ENCODE peak calls at places on chromosomes 7 and 10, in five cellular contexts. A is neuronal stem cell, R is H1, U is mesenchymal stem cell, K is trophoblast cell. H is an unnamed sample.

GRCh38 chr10:69679736-69680135 is 49.7 kb downstream of the FAM241B start:
- DNase-seq in U (no peak), R (no peak), K (no peak), A (no peak), H (no peak)

GRCh38 chr10:88233870-88234269 is 349.2 kb downstream of the RNLS start:
- DNase-seq in U (no peak), A (no peak), R (no peak), K (no peak), H (no peak)

GRCh38 chr7:12951397-12951801 is 264.0 kb downstream of the ARL4A start:
- DNase-seq in A (no peak), R (no peak), U (peak; percentile 78), K (no peak), H (no peak)

GRCh38 chr10:36802523-36803153 is 322.8 kb upstream of the ANKRD30A start:
- DNase-seq in R (no peak), U (peak; percentile 1), K (peak; percentile 26), A (no peak), H (no peak)

GRCh38 chr10:14039968-14040668 is 290.6 kb downstream of the FRMD4A start:
- DNase-seq in K (peak; percentile 73), A (no peak), R (no peak), U (peak; percentile 77), H (no peak)

GRCh38 chr10:85548038-85548437 is 818.6 kb downstream of the GRID1 start:
- DNase-seq in A (peak; percentile 35), K (peak; percentile 17), R (no peak), U (peak; percentile 76), H (no peak)

GRCh38 chr7:351681-352480 is 61.9 kb downstream of the FOXL3 start:
- DNase-seq in K (no peak), A (no peak), R (no peak), U (no peak), H (no peak)

GRCh38 chr7:138465046-138465445 is 5.0 kb downstream of the TRIM24 start:
- DNase-seq in K (no peak), A (no peak), R (no peak), U (no peak), H (no peak)

GRCh38 chr10:105068497-105068896 is 427.4 kb downstream of the SORCS3 start:
- DNase-seq in K (no peak), A (no peak), R (no peak), U (no peak), H (no peak)

GRCh38 chr7:69285856-69286255 is 312.4 kb upstream of the AUTS2 start:
- DNase-seq in K (no peak), U (no peak), A (no peak), R (no peak), H (no peak)

GRCh38 chr7:30437823-30438574 is 40.6 kb downstream of the NOD1 start:
- DNase-seq in K (no peak), A (no peak), R (no peak), U (no peak), H (no peak)

GRCh38 chr7:16755397-16755796 is 1.8 kb downstream of the TSPAN13 start:
- DNase-seq in A (no peak), K (no peak), U (peak; percentile 11), R (no peak), H (no peak)

GRCh38 chr7:103762907-103763306 is 226.6 kb downstream of the RELN start:
- DNase-seq in K (no peak), A (no peak), U (no peak), R (no peak), H (no peak)

GRCh38 chr7:18459846-18460245 is 35.7 kb upstream of the HDAC9 start:
- DNase-seq in K (no peak), A (no peak), U (no peak), R (no peak), H (no peak)

GRCh38 chr10:59181668-59182067 is 5.2 kb downstream of the PHYHIPL start:
- DNase-seq in K (peak; percentile 28), A (peak; percentile 42), R (no peak), U (peak; percentile 54), H (peak; percentile 25)

GRCh38 chr7:131945313-131945831 is 388.9 kb upstream of the PODXL start:
- DNase-seq in A (peak; percentile 74), R (peak; percentile 46), U (peak; percentile 34), K (peak; percentile 64), H (peak; percentile 83)

GRCh38 chr7:48710995-48711394 is 213.4 kb upstream of the CDC14C start:
- DNase-seq in K (no peak), U (no peak), R (no peak), A (no peak), H (no peak)

GRCh38 chr7:109003742-109004141 is 434.1 kb downstream of the DNAJB9 start:
- DNase-seq in R (peak; percentile 7), A (no peak), K (peak; percentile 2), U (peak; percentile 54), H (no peak)

GRCh38 chr7:98774893-98775292 is 94.9 kb downstream of the TMEM130 start:
- DNase-seq in A (no peak), K (no peak), U (no peak), R (no peak), H (no peak)

GRCh38 chr10:35705671-35706070 is 63.6 kb upstream of the FZD8 start:
- DNase-seq in R (no peak), U (no peak), K (peak; percentile 75), A (no peak), H (no peak)

GRCh38 chr7:99374121-99375064 is at the start of gene ARPC1B:
- DNase-seq in R (no peak), K (peak; percentile 80), U (peak; percentile 76), A (peak; percentile 67), H (peak; percentile 85)

GRCh38 chr10:73253226-73253557 is 748 bp upstream of the MRPS16 start:
- DNase-seq in R (no peak), U (no peak), K (no peak), A (no peak), H (no peak)

GRCh38 chr10:44118500-44118899 is 266.4 kb downstream of the CXCL12 start:
- DNase-seq in K (no peak), R (no peak), A (no peak), U (no peak), H (no peak)

GRCh38 chr7:135361788-135362187 is 128.2 kb downstream of the STRA8 start:
- DNase-seq in U (no peak), A (no peak), R (no peak), K (no peak), H (no peak)

GRCh38 chr7:157077986-157078644 is 60.6 kb upstream of the UBE3C start:
- DNase-seq in K (no peak), U (no peak), R (no peak), A (no peak), H (peak; percentile 60)

GRCh38 chr10:100779329-100779728 is 33.9 kb downstream of the PAX2 start:
- DNase-seq in A (no peak), K (no peak), U (no peak), R (no peak), H (no peak)

GRCh38 chr10:60663850-60664249 is 114.4 kb upstream of the CDK1 start:
- DNase-seq in K (no peak), U (no peak), R (no peak), A (no peak), H (no peak)

GRCh38 chr7:29196191-29196590 is 1.6 kb downstream of the CHN2 start:
- DNase-seq in U (no peak), K (no peak), R (no peak), A (no peak), H (no peak)

GRCh38 chr10:128160335-128160734 is 34.1 kb upstream of the MKI67 start:
- DNase-seq in U (no peak), R (no peak), K (no peak), A (no peak), H (no peak)

GRCh38 chr10:19828278-19829049 is 12.2 kb downstream of the PLXDC2 start:
- DNase-seq in U (no peak), R (no peak), K (no peak), A (no peak), H (peak; percentile 45)

GRCh38 chr10:19824397-19825342 is 8.4 kb downstream of the PLXDC2 start:
- DNase-seq in U (no peak), A (no peak), K (no peak), R (no peak), H (no peak)

GRCh38 chr10:19826712-19827111 is 10.5 kb downstream of the PLXDC2 start:
- DNase-seq in A (no peak), K (no peak), U (peak; percentile 87), R (no peak), H (no peak)

GRCh38 chr10:19825690-19826089 is 9.5 kb downstream of the PLXDC2 start:
- DNase-seq in K (no peak), A (no peak), R (no peak), U (no peak), H (no peak)
- H3K4me1 ChIP-seq in K (peaks cover 6% of the 10 kb centered on the region), A (peaks cover 5% of the 10 kb centered on the region), R (peaks cover 17% of the 10 kb centered on the region), U (no peaks in the 10 kb centered on the region), H (peaks cover 7% of the 10 kb centered on the region)

DNA sequence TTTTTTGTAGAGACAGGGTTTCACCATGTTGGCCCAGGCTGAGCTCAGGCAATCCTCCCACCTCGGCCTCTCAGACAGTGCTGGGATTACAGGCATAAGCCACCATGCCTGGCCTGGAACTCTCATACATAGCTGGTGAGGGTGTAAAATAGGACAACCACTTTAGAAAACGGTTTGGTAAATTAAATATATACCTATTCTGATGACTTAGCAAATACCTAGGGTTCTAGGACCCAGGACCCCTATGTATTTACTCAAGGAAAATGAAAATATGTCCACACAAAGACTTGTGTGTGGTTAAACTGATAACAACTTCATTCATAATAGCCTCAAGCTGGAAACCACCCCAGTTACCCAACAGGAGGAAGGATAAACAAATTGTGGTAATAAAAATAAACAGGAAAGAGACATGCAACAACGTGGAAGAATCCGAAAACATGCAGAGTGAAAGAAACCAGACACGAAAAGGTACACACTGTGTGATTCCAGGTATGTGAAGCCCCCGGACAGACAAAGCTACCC is 52.7 kb downstream of the CARD11 start:
- DNase-seq in U (peak; percentile 46), K (no peak), R (no peak), A (no peak), H (no peak)
- H2BK12ac ChIP-seq in U (no peak overlapping the region), K (no peak overlapping the region), R (no peak overlapping the region), A (no peak overlapping the region), H (no peak overlapping the region)

GRCh38 chr7:5670173-5670933 is 111.1 kb downstream of the RNF216 start:
- DNase-seq in A (no peak), K (no peak), U (peak; percentile 45), R (no peak), H (no peak)

GRCh38 chr7:5671053-5671452 is 110.4 kb downstream of the RNF216 start:
- DNase-seq in U (no peak), R (no peak), A (no peak), K (no peak), H (no peak)

GRCh38 chr7:5672468-5672867 is 109.0 kb downstream of the RNF216 start:
- DNase-seq in K (no peak), R (no peak), A (no peak), U (no peak), H (no peak)

GRCh38 chr7:5677538-5678294 is 103.7 kb downstream of the RNF216 start:
- DNase-seq in A (peak; percentile 54), U (peak; percentile 82), K (peak; percentile 41), R (no peak), H (peak; percentile 78)

DNA sequence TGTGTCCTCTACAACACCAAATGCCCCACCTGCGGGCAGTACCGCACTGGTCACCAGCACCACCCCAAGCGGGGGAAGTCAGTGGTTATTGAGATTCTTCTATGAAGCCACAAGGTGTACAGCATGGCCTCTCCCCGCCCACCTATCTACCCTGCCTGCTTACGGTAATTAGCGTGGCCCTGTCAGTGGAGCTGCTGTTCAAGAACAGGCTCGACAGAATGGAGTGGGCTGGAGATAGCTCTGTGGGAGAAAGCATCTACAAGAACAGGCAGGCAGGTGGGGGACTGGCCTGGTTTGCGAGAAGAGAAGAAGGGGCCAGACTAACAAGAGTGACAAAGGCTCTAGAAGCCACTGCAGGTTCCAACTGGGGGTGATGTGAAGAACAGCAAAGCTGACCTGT is 108.3 kb downstream of the RNF216 start:
- DNase-seq in A (no peak), R (no peak), K (no peak), U (no peak), H (no peak)
- H4K91ac ChIP-seq in A (no peak overlapping the region), R (no peak overlapping the region), K (no peak overlapping the region), U (no peak overlapping the region), H (no peak overlapping the region)

GRCh38 chr10:110077436-110078120 is 69.8 kb downstream of the ADD3 start:
- DNase-seq in A (no peak), U (peak; percentile 25), K (no peak), R (no peak), H (no peak)
- H3K4me1 ChIP-seq in A (peaks cover 10% of the 10 kb centered on the region), U (peaks cover 3% of the 10 kb centered on the region), K (peaks cover 2% of the 10 kb centered on the region), R (peaks cover 3% of the 10 kb centered on the region), H (peaks cover 5% of the 10 kb centered on the region)

H was measured in H9.